ENCODE peak calls at places on chromosomes 1 and 21, in eight cellular contexts. P is CD4-positive, alpha-beta T cell; D is neuronal stem cell; I is heart right ventricle; L is mammary epithelial cell; S is right lobe of liver; A is uterus; C is upper lobe of right lung. Z is an unnamed sample. For H3K9me3, the result is how much of the 10 kb centered on the place peaks cover.

GRCh38 chr1:224656342-224656741 is 40.2 kb downstream of the CNIH3 start:
- DNase-seq in P (no peak), D (no peak), I (no peak), L (no peak), S (no peak), A (no peak), C (no peak), Z (no peak)

GRCh38 chr1:45230537-45230936 is 24.1 kb upstream of the ZSWIM5 start:
- DNase-seq in P (no peak), D (no peak), I (no peak), L (no peak), S (no peak), A (no peak), C (no peak), Z (no peak)

GRCh38 chr1:159877695-159878444 is 15.4 kb upstream of the VSIG8 start:
- DNase-seq in P (no peak), D (no peak), I (no peak), L (no peak), S (no peak), A (no peak), C (no peak), Z (no peak)

GRCh38 chr1:12140676-12141532 is 25.9 kb upstream of the TNFRSF1B start:
- DNase-seq in P (no peak), D (no peak), I (no peak), L (no peak), S (no peak), A (no peak), C (no peak), Z (no peak)

GRCh38 chr1:160097196-160097910 is 1.1 kb downstream of the IGSF8 start:
- DNase-seq in P (no peak), D (no peak), I (no peak), L (no peak), S (no peak), A (no peak), C (peak), Z (no peak)

GRCh38 chr1:15950302-15950701 is 25.6 kb downstream of the ZBTB17 start:
- DNase-seq in P (no peak), D (no peak), I (no peak), L (no peak), S (no peak), A (no peak), C (no peak), Z (no peak)

GRCh38 chr1:35555212-35555584 is 2.0 kb downstream of the KIAA0319L start:
- DNase-seq in P (no peak), D (no peak), I (no peak), L (no peak), S (no peak), A (no peak), C (no peak), Z (no peak)

GRCh38 chr1:33908344-33908956 is 44.6 kb downstream of the HMGB4 start:
- DNase-seq in P (no peak), D (no peak), I (no peak), L (no peak), S (no peak), A (no peak), C (no peak), Z (no peak)

GRCh38 chr1:221708076-221708571 is 33.8 kb downstream of the DUSP10 start:
- DNase-seq in P (no peak), D (no peak), I (no peak), L (peak), S (no peak), A (no peak), C (no peak), Z (no peak)

GRCh38 chr1:247111636-247112478 is 7.7 kb upstream of the ZNF669 start:
- DNase-seq in P (no peak), D (peak), I (peak), L (no peak), S (peak), A (peak), C (peak), Z (peak)

GRCh38 chr1:15788624-15789301 is 18.7 kb downstream of the UQCRHL start:
- DNase-seq in P (no peak), D (no peak), I (no peak), L (peak), S (no peak), A (no peak), C (no peak), Z (peak)

GRCh38 chr1:206979379-206980043 is 9.3 kb upstream of the FCAMR start:
- DNase-seq in P (no peak), D (no peak), I (no peak), L (peak), S (no peak), A (no peak), C (no peak), Z (no peak)

GRCh38 chr1:33654267-33654832 is 181.9 kb downstream of the ZSCAN20 start:
- DNase-seq in P (no peak), D (no peak), I (no peak), L (peak), S (no peak), A (no peak), C (no peak), Z (peak)

GRCh38 chr1:5830771-5831599 is 161.2 kb downstream of the NPHP4 start:
- DNase-seq in P (no peak), D (peak), I (no peak), L (no peak), S (peak), A (no peak), C (no peak), Z (no peak)

GRCh38 chr1:84632975-84633427 is 57.3 kb downstream of the SSX2IP start:
- DNase-seq in P (no peak), D (no peak), I (no peak), L (peak), S (no peak), A (no peak), C (no peak), Z (peak)

GRCh38 chr1:89609781-89610456 is 23.0 kb upstream of the LRRC8C start:
- DNase-seq in P (peak), D (no peak), I (peak), L (no peak), S (no peak), A (no peak), C (no peak), Z (no peak)

GRCh38 chr21:19130379-19131028 is 726.9 kb upstream of the TMPRSS15 start:
- DNase-seq in P (no peak), D (no peak), I (no peak), L (no peak), S (no peak), A (no peak), C (no peak), Z (no peak)
- H3K9me3 ChIP-seq in P (under half), D (under half), I (under half), L (under half), S (under half), A (under half), C (under half), Z (under half)

DNA sequence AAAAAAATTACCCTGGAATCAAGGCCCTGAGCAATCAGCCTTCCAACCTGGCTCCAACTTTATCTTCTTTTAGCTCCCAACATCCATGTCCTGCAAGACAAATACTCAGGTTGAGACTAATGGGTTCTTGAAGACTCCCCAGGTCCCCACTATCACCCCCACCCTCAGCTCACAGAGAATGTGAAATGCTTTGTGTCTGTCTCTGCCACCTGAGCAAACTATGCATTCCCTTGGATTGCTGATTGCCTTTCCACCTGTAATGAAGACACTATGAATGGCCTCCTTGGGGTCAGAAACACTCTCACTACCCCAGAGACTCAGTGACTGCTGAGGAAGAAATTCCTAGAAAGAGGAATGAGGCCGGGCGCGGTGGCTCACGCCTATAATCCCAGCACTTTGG is 121.2 kb upstream of the GALNT2 start:
- DNase-seq in P (no peak), D (no peak), I (no peak), L (no peak), S (no peak), A (no peak), C (no peak), Z (no peak)
- H3K9me3 ChIP-seq in P (under half), D (under half), I (under half), L (under half), S (under half), A (under half), C (under half), Z (under half)

GRCh38 chr1:164263540-164263939 is 295.4 kb upstream of the PBX1 start:
- DNase-seq in P (no peak), D (no peak), I (no peak), L (no peak), S (no peak), A (no peak), C (no peak), Z (no peak)
- H3K9me3 ChIP-seq in P (under half), D (under half), I (under half), L (under half), S (under half), A (under half), C (under half), Z (under half)

DNA sequence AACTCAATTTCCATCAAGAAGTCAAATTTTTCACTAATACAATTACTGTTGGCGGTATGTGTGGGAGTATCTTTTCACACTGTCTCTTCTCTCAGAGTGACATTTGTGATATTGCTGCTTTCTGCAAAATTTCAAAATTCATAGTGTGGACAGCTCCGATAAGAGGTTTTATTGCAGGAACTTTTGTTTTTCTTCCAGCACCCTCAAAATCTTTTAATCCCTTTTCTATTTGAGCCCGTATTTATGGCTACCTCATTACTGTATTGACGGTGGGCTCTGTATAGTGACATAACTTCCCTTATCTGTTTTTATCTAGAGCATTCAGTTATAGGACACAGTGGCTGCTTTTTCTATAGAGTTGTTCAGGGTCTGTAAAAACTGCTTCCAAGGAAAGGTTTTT is 794.4 kb upstream of the TMPRSS15 start:
- DNase-seq in P (no peak), D (no peak), I (no peak), L (no peak), S (no peak), A (no peak), C (no peak), Z (no peak)
- H3K9me3 ChIP-seq in P (under half), D (under half), I (under half), L (under half), S (under half), A (under half), C (under half), Z (under half)

GRCh38 chr1:2785631-2786328 is 15.7 kb downstream of the TTC34 start:
- DNase-seq in P (no peak), D (no peak), I (no peak), L (no peak), S (peak), A (peak), C (peak), Z (no peak)
- H3K9me3 ChIP-seq in P (under half), D (under half), I (under half), L (under half), S (under half), A (under half), C (under half), Z (under half)

GRCh38 chr21:15744926-15745325 is 15.1 kb downstream of the USP25 start:
- DNase-seq in P (no peak), D (no peak), I (no peak), L (no peak), S (no peak), A (no peak), C (no peak), Z (no peak)
- H3K9me3 ChIP-seq in P (under half), D (under half), I (under half), L (under half), S (under half), A (under half), C (under half), Z (under half)

DNA sequence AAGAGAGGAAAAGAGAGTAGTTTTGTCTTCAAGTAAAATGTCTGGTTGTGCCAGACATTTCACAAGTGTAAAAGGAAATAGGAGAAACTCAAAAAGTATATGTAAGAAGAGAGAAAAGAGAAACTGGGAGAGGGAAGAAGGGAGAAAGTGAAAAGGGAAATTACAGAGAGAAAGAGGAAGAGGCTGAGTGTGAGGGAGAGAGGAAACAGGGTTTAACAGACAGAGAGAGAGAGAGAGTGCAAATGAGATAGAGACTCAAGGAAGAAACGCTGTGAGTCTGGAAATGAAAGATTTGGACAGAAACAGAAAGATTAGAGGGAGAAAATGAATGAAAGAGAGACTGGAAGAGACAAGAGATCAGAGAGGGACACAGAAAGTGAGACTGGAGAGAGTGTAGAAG is 806.2 kb downstream of the PLA2G4A start:
- DNase-seq in P (no peak), D (no peak), I (no peak), L (no peak), S (no peak), A (no peak), C (no peak), Z (no peak)
- H3K9me3 ChIP-seq in P (under half), D (under half), I (under half), L (under half), S (under half), A (under half), C (under half), Z (under half)

GRCh38 chr1:73326663-73327062 is 871.3 kb downstream of the LRRIQ3 start:
- DNase-seq in P (no peak), D (no peak), I (no peak), L (no peak), S (no peak), A (no peak), C (no peak), Z (no peak)
- H3K9me3 ChIP-seq in P (under half), D (under half), I (under half), L (under half), S (under half), A (under half), C (under half), Z (under half)

DNA sequence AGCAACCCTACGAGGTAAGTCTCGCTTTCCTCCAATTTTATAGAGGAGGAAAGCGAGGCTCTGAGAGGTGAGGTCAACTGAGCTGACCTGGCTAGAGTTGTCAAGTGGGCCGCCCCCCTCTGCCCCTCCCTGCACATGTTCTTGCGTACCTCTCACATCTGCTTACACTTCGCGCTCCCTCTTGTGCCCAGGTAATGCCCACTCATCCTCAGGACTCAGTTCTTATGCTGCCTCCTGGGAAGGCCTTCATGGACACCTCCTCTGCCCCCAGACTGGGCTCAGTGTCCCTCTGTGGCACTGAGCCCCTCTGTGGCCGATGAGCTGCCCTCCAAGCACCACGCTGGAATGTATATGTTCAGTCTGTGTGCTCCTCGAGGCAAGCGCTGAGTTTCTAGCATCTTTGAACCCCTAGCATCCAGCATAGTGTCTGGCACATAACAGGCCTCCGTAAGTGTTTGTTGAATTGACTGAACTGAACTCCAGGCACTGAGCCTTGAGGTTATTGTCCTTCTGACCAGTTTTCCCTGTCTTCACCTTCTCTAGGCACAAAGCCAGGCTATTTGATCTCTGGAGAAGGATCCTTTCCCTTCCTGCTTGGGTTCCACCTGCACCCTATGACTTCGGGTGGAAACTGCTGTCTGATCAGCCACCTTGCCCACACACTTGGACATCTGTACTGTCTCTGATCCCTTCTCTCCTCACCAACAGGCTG is 13.5 kb downstream of the MOV10 start:
- DNase-seq in P (no peak), D (no peak), I (no peak), L (no peak), S (no peak), A (no peak), C (no peak), Z (no peak)
- H3K9me3 ChIP-seq in P (under half), D (under half), I (under half), L (under half), S (under half), A (under half), C (under half), Z (under half)

DNA sequence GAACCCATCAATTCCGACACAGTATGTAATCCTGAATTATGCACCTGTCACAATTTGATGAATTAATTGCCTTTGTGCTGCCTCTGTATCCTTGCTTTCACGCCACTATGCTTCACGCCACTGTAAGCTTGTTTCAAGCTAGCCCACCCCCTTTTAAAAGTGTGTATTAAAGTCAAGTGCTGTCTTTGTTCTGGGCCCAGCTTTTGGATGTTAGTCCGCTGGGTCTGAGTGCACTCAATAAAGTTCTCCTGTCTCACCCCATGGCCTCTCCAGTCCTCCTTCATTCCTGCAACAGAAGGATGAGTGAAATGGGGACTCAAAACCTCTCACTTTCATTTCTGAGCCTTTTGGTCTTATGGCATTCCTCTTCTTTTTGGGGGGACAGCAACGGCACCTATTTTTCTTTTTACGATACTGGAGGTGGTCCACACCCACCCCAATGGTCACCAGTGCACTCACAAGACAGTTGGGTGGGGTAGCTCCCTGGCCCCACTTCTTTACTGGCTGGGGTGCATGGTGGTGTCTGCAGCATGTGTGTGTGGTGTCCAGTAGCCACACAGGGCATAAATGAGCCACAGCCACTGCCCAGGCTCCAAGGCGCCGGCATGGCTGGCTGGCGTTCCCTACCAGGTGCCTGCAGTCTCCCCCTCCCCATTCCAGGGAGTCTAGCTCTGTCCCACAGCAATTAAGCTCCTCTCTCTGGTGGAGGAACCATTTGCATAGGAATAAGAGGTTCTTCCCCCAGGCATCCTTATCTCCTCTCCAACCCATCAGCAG is 1.8 kb downstream of the THEM4 start:
- DNase-seq in P (no peak), D (peak), I (no peak), L (no peak), S (no peak), A (no peak), C (no peak), Z (no peak)
- H3K9me3 ChIP-seq in P (under half), D (under half), I (under half), L (under half), S (under half), A (under half), C (under half), Z (under half)